ENCODE peak calls at places on chromosome 15, in seven cellular contexts. V is activated naive CD4-positive, alpha-beta T cell treated with anti-CD3 and anti-CD28 coated beads for 36 hours; U is effector CD4-positive, alpha-beta T cell; I is choroid plexus epithelial cell; M is NCI-H1436; Z is stimulated activated CD4-positive, alpha-beta T cell treated with anti-CD3 and anti-CD28 coated beads, Interleukin-12 subunit alpha, Interleukin-12 subunit beta, amount 100 ng/mL, for 24 hours; L is left ventricle myocardium superior. K is an unnamed sample.

GRCh38 chr15:67882487-67883227 is 42.8 kb upstream of the RNU6-1 start:
- DNase-seq in L (no peak), Z (no peak), M (no peak), I (peak), U (no peak), V (peak), K (no peak)

GRCh38 chr15:68749365-68750141 is 71.1 kb downstream of the ANP32A start:
- DNase-seq in I (no peak), L (no peak), M (no peak), U (no peak), Z (no peak), V (no peak), K (no peak)

GRCh38 chr15:28264166-28264565 is 57.8 kb downstream of the HERC2 start:
- DNase-seq in Z (no peak), I (no peak), M (no peak), L (no peak), U (no peak), V (no peak), K (no peak)

GRCh38 chr15:66163553-66163952 is 90.0 kb downstream of the MEGF11 start:
- DNase-seq in L (no peak), U (no peak), V (no peak), Z (no peak), I (no peak), M (no peak), K (no peak)

GRCh38 chr15:100686021-100686724 is 83.8 kb downstream of the ASB7 start:
- DNase-seq in M (no peak), I (no peak), U (no peak), Z (no peak), L (peak), V (no peak), K (no peak)

GRCh38 chr15:67755264-67755663 is 70.0 kb upstream of the SKOR1 start:
- DNase-seq in M (no peak), Z (no peak), V (no peak), I (no peak), U (no peak), L (no peak), K (no peak)

GRCh38 chr15:74785716-74786032 is 3.8 kb downstream of the CSK start:
- DNase-seq in I (no peak), L (peak), U (no peak), V (peak), M (no peak), Z (no peak), K (no peak)

GRCh38 chr15:39511000-39511914 is 69.6 kb upstream of the THBS1 start:
- DNase-seq in L (peak), V (no peak), U (no peak), Z (no peak), I (peak), M (no peak), K (no peak)

GRCh38 chr15:76976572-76977270 is 18.2 kb upstream of the PSTPIP1 start:
- DNase-seq in Z (no peak), I (no peak), L (no peak), U (no peak), V (peak), M (no peak), K (no peak)

GRCh38 chr15:87563840-87564239 is 692.7 kb downstream of the NTRK3 start:
- DNase-seq in L (no peak), U (no peak), I (no peak), Z (no peak), V (no peak), M (no peak), K (no peak)

GRCh38 chr15:70863450-70864218 is 9.7 kb upstream of the LARP6 start:
- DNase-seq in M (no peak), L (no peak), U (no peak), V (no peak), I (peak), Z (no peak), K (no peak)